ENCODE peak calls at places on chromosome 6, in ten cellular contexts. D is NCI-H510A; H is activated effector memory CD4-positive, alpha-beta T cell treated with Interleukin-2 at 50 U/mL for 16 hours; P is pulmonary artery endothelial cell; K is stimulated activated naive CD4-positive, alpha-beta T cell; G is COLO829; I is HuH-7.5; U is stimulated activated CD4-positive, alpha-beta T cell treated with anti-CD3 and anti-CD28 coated beads, Interleukin-12 subunit alpha, Interleukin-12 subunit beta, amount 100 ng/mL, for 4 hours; M is iPS-NIHi11; C is adipocyte. W is an unnamed sample.

GRCh38 chr6:20400476-20401402 is 940 bp upstream of the E2F3 start:
- DNase-seq in D (peak), H (peak), P (no peak), K (peak), G (peak), I (peak), U (peak), M (peak), C (peak), W (peak)

GRCh38 chr6:166972101-166972500 is 15.8 kb upstream of the RNASET2 start:
- DNase-seq in D (no peak), H (no peak), P (no peak), K (no peak), G (no peak), I (no peak), U (no peak), M (no peak), C (no peak), W (no peak)

GRCh38 chr6:164377348-164377747 is 932.1 kb downstream of the C6orf118 start:
- DNase-seq in D (no peak), H (no peak), P (no peak), K (no peak), G (no peak), I (no peak), U (no peak), M (no peak), C (no peak), W (no peak)

GRCh38 chr6:63897459-63897858 is 261.9 kb downstream of the PHF3 start:
- DNase-seq in D (no peak), H (no peak), P (no peak), K (no peak), G (no peak), I (no peak), U (no peak), M (no peak), C (no peak), W (no peak)

GRCh38 chr6:166586424-166587156 is at the start of gene RAMACL:
- DNase-seq in D (no peak), H (no peak), P (no peak), K (peak), G (no peak), I (peak), U (peak), M (peak), C (no peak), W (peak)

GRCh38 chr6:13427838-13428527 is 59.4 kb downstream of the GFOD1 start:
- DNase-seq in D (no peak), H (peak), P (no peak), K (peak), G (no peak), I (no peak), U (peak), M (peak), C (no peak), W (no peak)

GRCh38 chr6:126064257-126064993 is 78.1 kb downstream of the TRMT11 start:
- DNase-seq in D (no peak), H (no peak), P (no peak), K (no peak), G (no peak), I (no peak), U (no peak), M (no peak), C (no peak), W (no peak)

GRCh38 chr6:143224516-143224915 is 163.8 kb downstream of the AIG1 start:
- DNase-seq in D (no peak), H (no peak), P (no peak), K (no peak), G (peak), I (no peak), U (no peak), M (no peak), C (no peak), W (no peak)